ENCODE peak calls at places on chromosome 3, in eight cellular contexts. V, U, N, L, G, S, E and F are unnamed samples.

GRCh38 chr3:177760803-177761202 is 563.5 kb upstream of the TBL1XR1 start:
- DNase-seq in N (no peak), V (no peak), S (no peak), L (no peak), U (no peak), E (no peak), G (no peak), F (no peak)

GRCh38 chr3:169990431-169990830 is 23.8 kb downstream of the SEC62 start:
- DNase-seq in L (no peak), N (no peak), E (no peak), S (no peak), V (no peak), G (no peak), U (no peak), F (no peak)

GRCh38 chr3:25441234-25441856 is 13.3 kb downstream of the RARB start:
- DNase-seq in U (no peak), L (no peak), N (peak), G (no peak), S (peak), V (peak), E (peak), F (no peak)

GRCh38 chr3:195208631-195209030 is 62.3 kb downstream of the XXYLT1 start:
- DNase-seq in V (no peak), N (no peak), G (no peak), E (no peak), U (no peak), S (no peak), L (no peak), F (no peak)

GRCh38 chr3:16101295-16102186 is 72.9 kb upstream of the GALNT15 start:
- DNase-seq in N (peak), U (no peak), S (no peak), V (peak), E (peak), L (no peak), G (no peak), F (peak)

GRCh38 chr3:82462977-82463376 is 701.5 kb upstream of the GBE1 start:
- DNase-seq in U (no peak), G (no peak), N (no peak), V (no peak), L (no peak), E (no peak), S (no peak), F (no peak)

GRCh38 chr3:156676467-156677119 is 2.2 kb downstream of the TIPARP start:
- DNase-seq in L (no peak), N (no peak), G (peak), E (no peak), V (no peak), S (no peak), U (no peak), F (peak)

GRCh38 chr3:128432898-128433629 is 33.6 kb downstream of the DNAJB8 start:
- DNase-seq in U (no peak), L (no peak), S (no peak), E (no peak), G (no peak), V (no peak), N (no peak), F (peak)

GRCh38 chr3:48426944-48427629 is 2.8 kb downstream of the PLXNB1 start:
- DNase-seq in G (no peak), N (no peak), S (no peak), L (no peak), U (no peak), V (no peak), E (no peak), F (no peak)

GRCh38 chr3:54957711-54958110 is 29.9 kb upstream of the LRTM1 start:
- DNase-seq in E (no peak), N (no peak), V (no peak), L (no peak), G (no peak), S (no peak), U (no peak), F (no peak)

GRCh38 chr3:51686512-51687215 is 15.6 kb downstream of the TEX264 start:
- DNase-seq in S (no peak), N (no peak), G (peak), U (no peak), L (no peak), V (peak), E (peak), F (peak)

GRCh38 chr3:194905696-194906095 is 220.0 kb downstream of the FAM43A start:
- DNase-seq in V (no peak), S (no peak), U (no peak), E (no peak), L (no peak), N (no peak), G (peak), F (peak)

GRCh38 chr3:43207628-43208085 is 78.7 kb upstream of the SNRK start:
- DNase-seq in E (no peak), V (no peak), N (no peak), U (no peak), S (no peak), L (no peak), G (no peak), F (no peak)

GRCh38 chr3:3260870-3261269 is 81.4 kb upstream of the CRBN start:
- DNase-seq in E (no peak), G (no peak), S (no peak), V (no peak), N (no peak), U (no peak), L (no peak), F (no peak)

GRCh38 chr3:107737909-107738308 is 215.1 kb downstream of the BBX start:
- DNase-seq in S (no peak), G (no peak), E (no peak), U (no peak), V (no peak), L (no peak), N (no peak), F (no peak)

GRCh38 chr3:58627580-58627894 is 39.0 kb downstream of the FAM3D start:
- DNase-seq in U (no peak), N (no peak), E (no peak), S (no peak), L (no peak), G (peak), V (no peak), F (peak)

GRCh38 chr3:186193534-186194450 is 84.9 kb upstream of the ETV5 start:
- DNase-seq in V (no peak), L (no peak), S (no peak), U (no peak), N (no peak), G (no peak), E (no peak), F (no peak)

GRCh38 chr3:48715179-48715800 is 1.7 kb downstream of the IP6K2 start:
- DNase-seq in G (peak), S (no peak), V (no peak), E (no peak), N (no peak), L (no peak), U (no peak), F (peak)

GRCh38 chr3:112092439-112093179 is 6.4 kb downstream of the C3orf52 start:
- DNase-seq in U (no peak), V (peak), N (no peak), L (no peak), G (peak), S (no peak), E (peak), F (no peak)

GRCh38 chr3:141395005-141395589 is 26.8 kb downstream of the ZBTB38 start:
- DNase-seq in S (no peak), U (no peak), L (no peak), E (no peak), V (no peak), N (no peak), G (no peak), F (no peak)

GRCh38 chr3:141401095-141401494 is 32.8 kb downstream of the ZBTB38 start:
- DNase-seq in S (no peak), E (no peak), G (no peak), L (no peak), N (no peak), U (no peak), V (no peak), F (no peak)

GRCh38 chr3:141399979-141400971 is 32.0 kb downstream of the ZBTB38 start:
- DNase-seq in G (peak), S (no peak), N (no peak), V (peak), L (no peak), E (peak), U (no peak), F (no peak)

GRCh38 chr3:141399200-141399599 is 30.9 kb downstream of the ZBTB38 start:
- DNase-seq in S (no peak), E (no peak), N (no peak), V (no peak), U (no peak), L (no peak), G (no peak), F (no peak)

GRCh38 chr3:141397996-141398395 is 29.7 kb downstream of the ZBTB38 start:
- DNase-seq in S (no peak), N (no peak), E (no peak), V (no peak), U (no peak), G (no peak), L (no peak), F (no peak)
- TF ChIP-seq CTCF in S (no peak), N (no peak), E (no peak), V (no peak), U (no peak), G (no peak), L (no peak), F (no peak)

GRCh38 chr3:143812411-143812968 is 35.8 kb downstream of the SLC9A9 start:
- DNase-seq in S (no peak), V (no peak), E (no peak), G (no peak), N (no peak), L (no peak), U (no peak), F (no peak)
- TF ChIP-seq CTCF in S (no peak), V (no peak), E (no peak), G (no peak), N (no peak), L (no peak), U (no peak), F (no peak)

DNA sequence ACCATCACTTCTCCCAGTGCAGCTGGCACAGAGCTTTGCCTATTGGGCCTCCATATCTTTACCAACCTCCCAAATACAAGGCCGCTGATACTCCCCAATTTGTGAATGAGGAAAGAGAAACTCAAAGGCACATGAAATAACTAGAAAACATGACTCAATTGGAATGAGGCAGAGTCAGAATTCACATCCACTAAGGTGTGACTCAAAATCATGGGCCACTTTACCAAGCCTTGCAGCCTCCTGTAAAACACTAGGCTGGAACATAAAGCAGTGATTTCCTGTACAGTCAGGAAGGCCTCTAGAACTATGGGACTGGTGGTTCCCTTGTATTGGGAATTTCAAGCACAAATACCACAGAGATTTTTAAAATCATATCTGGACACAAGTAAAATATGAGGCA is 128.6 kb downstream of the DCLK3 start:
- DNase-seq in E (no peak), G (no peak), N (no peak), L (no peak), U (no peak), V (no peak), S (no peak), F (peak)
- TF ChIP-seq CTCF in E (no peak), G (no peak), N (no peak), L (no peak), U (no peak), V (no peak), S (no peak), F (no peak)

GRCh38 chr3:189786479-189787064 is 155.4 kb downstream of the TP63 start:
- DNase-seq in G (no peak), S (no peak), N (no peak), U (no peak), V (no peak), L (no peak), E (no peak), F (peak)
- TF ChIP-seq CTCF in G (peak), S (peak), N (peak), U (no peak), V (no peak), L (peak), E (no peak), F (peak)

GRCh38 chr3:197367081-197367780 is 68.8 kb upstream of the DLG1 start:
- DNase-seq in N (no peak), V (no peak), E (no peak), L (no peak), G (no peak), S (no peak), U (peak), F (peak)

GRCh38 chr3:197368330-197368729 is 69.9 kb upstream of the DLG1 start:
- DNase-seq in N (no peak), G (no peak), E (no peak), L (no peak), V (no peak), S (no peak), U (no peak), F (no peak)

GRCh38 chr3:197366301-197367044 is 68.1 kb upstream of the DLG1 start:
- DNase-seq in U (no peak), G (no peak), L (no peak), E (no peak), V (no peak), S (no peak), N (no peak), F (peak)

GRCh38 chr3:197369545-197369944 is 71.1 kb upstream of the DLG1 start:
- DNase-seq in E (no peak), L (no peak), V (no peak), G (no peak), U (no peak), S (no peak), N (no peak), F (no peak)

GRCh38 chr3:197368821-197369220 is 70.4 kb upstream of the DLG1 start:
- DNase-seq in E (no peak), U (no peak), G (no peak), S (no peak), V (no peak), N (no peak), L (no peak), F (no peak)
- TF ChIP-seq CTCF in E (no peak), U (no peak), G (no peak), S (no peak), V (no peak), N (no peak), L (no peak), F (no peak)

GRCh38 chr3:67863869-67864268 is 209.5 kb upstream of the SUCLG2 start:
- DNase-seq in E (peak), N (peak), U (no peak), G (no peak), S (no peak), V (no peak), L (no peak), F (peak)
- TF ChIP-seq CTCF in E (no peak), N (peak), U (peak), G (peak), S (peak), V (no peak), L (no peak), F (peak)

DNA sequence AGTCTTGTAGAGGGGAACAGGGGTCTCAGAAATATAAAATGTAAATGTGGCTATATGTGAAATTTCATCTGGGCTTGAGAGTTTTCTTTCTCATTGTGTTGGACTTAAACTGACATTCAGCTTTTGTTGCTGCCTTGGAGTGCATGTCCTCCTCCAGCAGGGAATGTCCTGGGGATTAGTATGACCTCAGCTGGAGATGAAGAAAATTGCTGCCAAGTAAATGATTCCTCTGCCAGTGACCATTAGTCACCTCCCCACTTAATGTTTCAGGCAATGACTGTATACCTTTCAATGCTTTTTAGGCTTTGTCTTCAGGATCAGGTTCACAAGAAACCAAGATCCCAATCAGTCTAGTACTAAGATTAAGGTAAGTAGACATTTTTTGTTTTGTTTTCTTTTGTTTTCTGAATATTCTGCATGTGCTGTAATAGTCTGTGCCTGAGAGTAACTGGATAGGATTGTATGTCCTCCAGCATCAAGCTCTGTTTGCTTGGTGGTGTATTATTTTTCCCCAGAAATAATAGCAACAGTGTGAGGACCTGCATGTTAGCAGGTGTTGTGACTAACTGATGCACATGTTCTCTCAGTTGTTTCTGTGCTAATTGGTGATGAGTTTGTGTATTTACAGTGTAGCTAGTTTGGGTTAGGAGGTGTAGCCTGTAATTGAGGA is 18.1 kb upstream of the SLC22A13 start:
- DNase-seq in E (no peak), L (no peak), N (peak), V (no peak), S (peak), U (no peak), G (peak), F (peak)
- TF ChIP-seq CTCF in E (no peak), L (no peak), N (no peak), V (no peak), S (peak), U (peak), G (peak), F (peak)

DNA sequence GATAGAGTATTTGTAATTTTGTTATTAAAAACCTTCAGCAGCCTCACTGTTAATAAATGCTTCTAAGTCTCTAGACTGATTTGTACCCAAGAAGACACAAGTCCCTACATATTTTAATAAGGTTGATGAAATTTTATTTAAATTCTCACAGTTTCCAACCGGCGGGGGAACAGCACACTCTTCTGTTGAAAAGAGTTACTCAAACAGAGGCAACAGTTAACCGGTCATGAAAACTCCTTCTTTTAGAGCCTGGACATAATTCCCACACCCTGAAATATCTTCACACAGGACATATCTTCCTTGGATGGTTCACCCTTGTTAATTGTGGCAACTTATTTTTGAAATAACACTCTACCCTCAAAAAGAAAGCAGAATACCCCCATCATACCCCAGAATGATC is 278.8 kb downstream of the FOXP1 start:
- DNase-seq in S (no peak), U (no peak), L (no peak), G (peak), E (peak), N (no peak), V (peak), F (peak)
- TF ChIP-seq CTCF in S (no peak), U (peak), L (no peak), G (peak), E (no peak), N (no peak), V (peak), F (peak)